ENCODE peak calls at places on chromosomes 1 and 21, in eight cellular contexts. W is SK-N-SH; T is hepatocyte; V is bronchial epithelial cell; D is pancreas; C is AG04450; B is CD4-positive, alpha-beta T cell; U is right lobe of liver. Y is an unnamed sample. For H3K27me3, the result is how much of the 10 kb centered on the place peaks cover.

GRCh38 chr1:1360511-1361169 is 2.3 kb upstream of the MXRA8 start:
- DNase-seq in D (peak), W (peak), U (no peak), C (peak), B (no peak), V (peak), T (peak), Y (peak)

GRCh38 chr1:27858072-27858948 is 14.0 kb upstream of the THEMIS2 start:
- DNase-seq in D (peak), U (peak), V (peak), B (peak), C (peak), W (peak), T (peak), Y (peak)

GRCh38 chr1:66282343-66282852 is 251.6 kb upstream of the SGIP1 start:
- DNase-seq in B (peak), C (peak), W (no peak), T (no peak), U (no peak), V (peak), D (no peak), Y (no peak)

GRCh38 chr1:48793863-48794262 is 17.2 kb upstream of the BEND5 start:
- DNase-seq in U (no peak), D (no peak), C (no peak), T (no peak), W (no peak), V (no peak), B (no peak), Y (no peak)

GRCh38 chr1:9874959-9875635 is 35.0 kb downstream of the CTNNBIP1 start:
- DNase-seq in U (peak), T (peak), V (peak), W (peak), B (peak), C (peak), D (peak), Y (peak)

GRCh38 chr1:212728606-212729005 is 29.0 kb upstream of the BATF3 start:
- DNase-seq in W (no peak), B (no peak), D (no peak), U (peak), T (peak), V (no peak), C (no peak), Y (no peak)

GRCh38 chr1:203992440-203992839 is 80.5 kb upstream of the SOX13 start:
- DNase-seq in C (no peak), B (no peak), U (no peak), T (no peak), V (no peak), D (no peak), W (no peak), Y (no peak)

GRCh38 chr1:156104861-156105546 is 9.5 kb upstream of the LMNA start:
- DNase-seq in T (no peak), C (no peak), V (peak), B (no peak), U (no peak), D (no peak), W (no peak), Y (no peak)

GRCh38 chr1:9878421-9878820 is 31.6 kb downstream of the CTNNBIP1 start:
- DNase-seq in V (no peak), W (no peak), B (no peak), D (peak), T (no peak), C (no peak), U (no peak), Y (peak)

GRCh38 chr1:63968663-63969460 is 195.0 kb downstream of the ROR1 start:
- DNase-seq in C (no peak), D (no peak), V (no peak), W (no peak), U (no peak), B (no peak), T (no peak), Y (peak)

GRCh38 chr21:16243396-16243795 is 513.6 kb downstream of the USP25 start:
- DNase-seq in B (no peak), W (no peak), T (no peak), C (no peak), D (no peak), U (no peak), V (no peak), Y (no peak)

GRCh38 chr1:186082235-186082937 is 292.7 kb downstream of the TPR start:
- DNase-seq in V (peak), C (no peak), T (peak), B (no peak), U (peak), W (peak), D (no peak), Y (peak)

GRCh38 chr1:67367370-67368345 is 60.0 kb downstream of the IL12RB2 start:
- DNase-seq in C (no peak), B (no peak), V (peak), T (peak), W (peak), U (peak), D (peak), Y (no peak)

GRCh38 chr1:180194546-180195207 is 35.4 kb upstream of the LHX4 start:
- DNase-seq in V (no peak), U (no peak), T (no peak), B (no peak), C (no peak), W (no peak), D (no peak), Y (no peak)

GRCh38 chr1:219443763-219444162 is 169.1 kb downstream of the ZC3H11B start:
- DNase-seq in U (no peak), B (no peak), V (no peak), W (no peak), C (no peak), D (no peak), T (no peak), Y (no peak)

GRCh38 chr1:7680791-7681165 is 90.3 kb upstream of the VAMP3 start:
- DNase-seq in U (no peak), T (peak), W (peak), B (no peak), D (no peak), C (no peak), V (no peak), Y (peak)

GRCh38 chr21:42350899-42351543 is at the start of gene TFF2:
- DNase-seq in T (no peak), D (no peak), W (no peak), V (no peak), B (no peak), U (no peak), C (no peak), Y (no peak)

GRCh38 chr1:240797050-240797449 is 185.1 kb upstream of the GREM2 start:
- DNase-seq in T (peak), W (no peak), U (no peak), C (no peak), V (peak), B (no peak), D (no peak), Y (no peak)

GRCh38 chr1:155990340-155990739 is 12.0 kb upstream of the ARHGEF2 start:
- DNase-seq in W (no peak), D (peak), V (no peak), B (no peak), C (no peak), T (no peak), U (no peak), Y (no peak)

GRCh38 chr1:147849097-147849873 is 53.3 kb upstream of the GJA8 start:
- DNase-seq in V (peak), U (no peak), T (peak), B (no peak), D (no peak), C (no peak), W (no peak), Y (no peak)

GRCh38 chr1:85629532-85629920 is 49.0 kb downstream of the CCN1 start:
- DNase-seq in B (no peak), U (no peak), C (no peak), T (no peak), D (no peak), V (peak), W (no peak), Y (no peak)

GRCh38 chr1:95127380-95127779 is 10.2 kb downstream of the TLCD4 start:
- DNase-seq in T (no peak), D (no peak), V (no peak), C (no peak), B (no peak), U (no peak), W (no peak), Y (no peak)

GRCh38 chr1:156963621-156964020 is 43.2 kb downstream of the LRRC71 start:
- DNase-seq in T (no peak), V (no peak), W (no peak), U (no peak), C (no peak), B (peak), D (no peak), Y (no peak)

GRCh38 chr1:240575976-240576666 is 35.8 kb downstream of the GREM2 start:
- DNase-seq in D (no peak), V (peak), B (peak), C (no peak), U (no peak), T (no peak), W (no peak), Y (no peak)

GRCh38 chr1:7386226-7387052 is 384.7 kb upstream of the VAMP3 start:
- DNase-seq in D (no peak), U (no peak), T (no peak), B (no peak), C (no peak), W (no peak), V (no peak), Y (no peak)

GRCh38 chr1:7019510-7019909 is 234.3 kb downstream of the CAMTA1 start:
- DNase-seq in B (no peak), V (no peak), C (no peak), D (no peak), W (no peak), U (peak), T (peak), Y (no peak)

GRCh38 chr1:19209439-19209989 is 552 bp downstream of the UBR4 start:
- DNase-seq in C (no peak), D (no peak), U (no peak), V (peak), B (peak), W (peak), T (peak), Y (peak)

GRCh38 chr1:53186533-53186932 is 10.1 kb upstream of the CPT2 start:
- DNase-seq in D (no peak), C (no peak), U (no peak), B (no peak), T (no peak), W (no peak), V (no peak), Y (no peak)

GRCh38 chr1:43279666-43280065 is 5.7 kb downstream of the C1orf210 start:
- DNase-seq in V (no peak), B (no peak), U (no peak), C (no peak), D (no peak), W (no peak), T (no peak), Y (no peak)

GRCh38 chr1:201728731-201729130 is 100.2 kb upstream of the IPO9 start:
- DNase-seq in C (no peak), V (no peak), U (no peak), D (no peak), W (no peak), B (no peak), T (no peak), Y (no peak)

GRCh38 chr1:25036117-25036546 is 106.1 kb upstream of the RUNX3 start:
- DNase-seq in W (no peak), D (no peak), U (no peak), C (no peak), V (no peak), T (no peak), B (no peak), Y (no peak)

GRCh38 chr1:230824571-230825060 is 43.7 kb downstream of the C1orf198 start:
- DNase-seq in B (no peak), C (no peak), U (no peak), T (no peak), D (peak), W (no peak), V (no peak), Y (no peak)

GRCh38 chr21:45219517-45219916 is 68.2 kb downstream of the POFUT2 start:
- DNase-seq in V (no peak), W (no peak), U (no peak), C (no peak), T (no peak), D (no peak), B (no peak), Y (no peak)

GRCh38 chr1:231522038-231522437 is 6.4 kb upstream of the TSNAX start:
- DNase-seq in T (peak), V (no peak), B (no peak), C (no peak), D (no peak), W (no peak), U (no peak), Y (no peak)

GRCh38 chr1:164718821-164719220 is 159.8 kb downstream of the PBX1 start:
- DNase-seq in T (no peak), D (no peak), C (no peak), W (no peak), U (no peak), B (no peak), V (no peak), Y (no peak)

DNA sequence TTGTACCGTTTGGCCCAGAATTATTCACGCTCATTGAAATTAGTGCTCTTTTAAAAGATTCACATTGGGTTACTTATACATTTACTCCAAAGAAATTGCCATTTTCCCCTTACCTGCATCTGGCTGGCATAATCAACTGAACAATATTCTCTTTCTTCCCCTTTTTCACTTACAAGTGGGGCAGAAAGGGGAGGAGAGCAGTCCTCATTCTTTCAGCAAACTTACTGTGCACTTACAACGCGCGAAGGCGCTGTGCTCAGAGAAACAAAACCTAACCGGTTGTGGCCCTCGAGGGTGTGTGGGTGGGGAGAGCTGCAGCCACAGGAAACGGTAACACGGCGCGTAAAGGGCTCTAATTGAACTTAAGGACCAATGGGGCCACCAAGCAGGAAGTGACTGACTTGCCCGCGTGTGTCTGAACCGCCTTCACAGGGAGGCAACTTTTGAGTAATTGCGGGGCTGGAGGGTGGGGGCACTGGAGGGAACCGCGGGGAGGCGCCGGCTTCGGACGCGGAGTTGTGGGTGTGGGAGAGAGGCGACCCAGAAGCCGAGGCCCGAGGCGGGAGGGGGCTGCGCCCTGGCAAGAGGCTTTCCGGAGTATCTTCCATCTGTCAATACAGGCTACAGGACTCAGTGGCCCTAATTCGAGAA is 693 bp upstream of the PNRC2 start:
- DNase-seq in U (peak), B (peak), V (peak), W (peak), C (peak), T (peak), D (peak), Y (peak)
- TF ChIP-seq CTCF in U (peak), B (no peak), V (peak), W (peak), C (peak), T (peak), D (no peak), Y (peak)

DNA sequence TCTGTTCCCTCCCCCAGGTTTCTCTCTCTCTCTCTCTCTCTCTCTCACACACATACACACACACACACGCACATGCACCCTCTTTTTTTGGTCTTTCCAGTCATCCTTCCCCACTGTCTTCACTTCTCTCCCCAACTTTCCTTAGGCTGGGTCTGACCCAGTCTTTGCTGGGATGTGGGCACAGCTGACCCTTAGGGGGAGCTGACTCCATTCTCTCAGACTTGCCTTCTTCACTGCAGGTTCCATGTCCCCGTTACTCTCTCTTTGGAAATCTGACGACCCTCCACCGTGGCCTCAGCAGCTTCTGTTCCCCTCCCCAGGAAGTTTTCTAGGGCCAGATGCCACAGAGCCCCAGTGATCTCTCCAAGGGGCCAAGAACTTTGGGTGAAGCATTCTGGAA is 2.1 kb downstream of the DISP3 start:
- DNase-seq in C (no peak), D (no peak), B (no peak), W (no peak), U (no peak), V (no peak), T (no peak), Y (no peak)
- H3K27me3 ChIP-seq in C (under half), D (under half), B (half or more), W (under half), U (under half), V (under half), T (half or more), Y (under half)

GRCh38 chr1:32125313-32125712 is 17.5 kb downstream of the KPNA6 start:
- DNase-seq in V (no peak), D (no peak), W (peak), C (no peak), T (no peak), U (no peak), B (no peak), Y (no peak)

GRCh38 chr1:32128971-32129370 is 21.1 kb downstream of the KPNA6 start:
- DNase-seq in V (no peak), U (no peak), T (no peak), W (no peak), B (no peak), C (no peak), D (no peak), Y (no peak)

GRCh38 chr1:32128479-32128878 is 20.6 kb downstream of the KPNA6 start:
- DNase-seq in U (no peak), D (no peak), T (no peak), V (no peak), W (no peak), B (no peak), C (no peak), Y (no peak)

GRCh38 chr1:32126770-32127169 is 18.9 kb downstream of the KPNA6 start:
- DNase-seq in B (no peak), T (no peak), U (no peak), V (no peak), D (no peak), W (no peak), C (no peak), Y (no peak)

DNA sequence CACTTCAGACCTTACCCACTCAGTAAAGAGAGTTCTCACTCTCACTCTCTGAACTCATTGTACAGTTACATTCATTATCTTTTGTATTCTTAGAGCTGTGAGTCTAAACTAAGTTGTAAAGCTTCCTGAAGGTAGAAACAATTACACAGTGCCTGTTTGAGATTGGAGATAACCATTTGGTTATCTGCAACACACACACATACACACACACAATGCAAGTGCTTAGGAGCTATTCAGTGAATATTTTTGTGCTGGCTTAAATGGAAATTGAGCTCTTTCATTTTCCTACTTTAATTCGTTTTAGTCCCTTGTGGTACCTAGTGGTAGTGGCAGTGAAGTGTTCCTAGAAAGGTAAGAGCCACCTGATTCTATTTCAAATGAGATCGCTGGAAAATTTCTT is 19.9 kb downstream of the KPNA6 start:
- DNase-seq in C (no peak), W (no peak), B (no peak), U (no peak), T (no peak), D (no peak), V (no peak), Y (no peak)
- TF ChIP-seq CTCF in C (no peak), W (peak), B (no peak), U (no peak), T (no peak), D (no peak), V (no peak), Y (no peak)

GRCh38 chr1:3296326-3296725 is 158.1 kb upstream of the ARHGEF16 start:
- DNase-seq in C (no peak), U (no peak), B (no peak), V (no peak), D (peak), T (no peak), W (no peak), Y (no peak)

GRCh38 chr1:3296858-3297257 is 157.6 kb upstream of the ARHGEF16 start:
- DNase-seq in C (no peak), W (no peak), B (no peak), U (no peak), T (no peak), V (no peak), D (peak), Y (no peak)

GRCh38 chr1:3298197-3298596 is 156.3 kb upstream of the ARHGEF16 start:
- DNase-seq in T (no peak), V (no peak), B (no peak), C (no peak), W (no peak), D (peak), U (no peak), Y (no peak)

GRCh38 chr1:3295846-3296245 is 158.6 kb upstream of the ARHGEF16 start:
- DNase-seq in T (no peak), C (no peak), U (no peak), V (no peak), W (no peak), B (no peak), D (peak), Y (no peak)

GRCh38 chr1:3297756-3298155 is 156.7 kb upstream of the ARHGEF16 start:
- DNase-seq in V (no peak), T (no peak), D (no peak), C (no peak), B (no peak), W (no peak), U (no peak), Y (no peak)
- H3K27me3 ChIP-seq in V (under half), T (under half), D (under half), C (under half), B (under half), W (under half), U (under half), Y (under half)

GRCh38 chr1:31324093-31324492 is 27.3 kb downstream of the ZCCHC17 start:
- DNase-seq in C (no peak), V (no peak), W (no peak), D (no peak), B (no peak), T (no peak), U (no peak), Y (no peak)

GRCh38 chr1:31327381-31327780 is 30.5 kb downstream of the ZCCHC17 start:
- DNase-seq in T (no peak), V (peak), B (no peak), D (no peak), U (no peak), W (no peak), C (no peak), Y (no peak)

GRCh38 chr1:31326461-31326860 is 29.6 kb downstream of the ZCCHC17 start:
- DNase-seq in D (no peak), U (no peak), B (no peak), W (no peak), T (no peak), C (no peak), V (no peak), Y (no peak)

DNA sequence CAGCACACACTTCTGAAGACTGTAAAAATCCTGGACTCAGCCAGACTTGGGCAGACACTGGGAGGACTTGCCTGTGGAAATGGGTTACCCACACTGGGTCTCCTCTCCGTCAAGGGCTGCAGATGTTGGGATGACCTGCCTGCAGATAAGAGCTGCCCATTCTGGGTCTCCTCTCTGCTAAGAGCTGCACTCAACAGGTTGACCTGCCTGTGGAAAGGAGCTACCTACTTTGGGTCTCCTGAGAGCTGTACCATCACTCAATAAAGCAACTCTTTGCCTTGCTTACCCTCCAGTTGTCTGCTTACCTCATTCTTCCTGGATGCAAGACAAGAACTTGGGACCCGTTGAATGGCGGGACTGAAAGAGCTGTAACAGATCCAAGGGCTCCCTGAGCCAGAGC is 28.2 kb downstream of the ZCCHC17 start:
- DNase-seq in B (no peak), C (no peak), D (no peak), T (no peak), V (no peak), U (no peak), W (no peak), Y (no peak)
- TF ChIP-seq CTCF in B (no peak), C (no peak), D (no peak), T (no peak), V (no peak), U (no peak), W (no peak), Y (no peak)

GRCh38 chr21:36564647-36565046 is 84.7 kb upstream of the CLDN14 start:
- DNase-seq in B (no peak), D (no peak), U (no peak), T (no peak), C (no peak), V (no peak), W (no peak), Y (no peak)
- H3K27me3 ChIP-seq in B (under half), D (under half), U (under half), T (under half), C (under half), V (under half), W (half or more), Y (under half)